ENCODE peak calls at places on chromosomes 4 and X, in ten cellular contexts. G is activated naive CD8-positive, alpha-beta T cell treated with anti-CD3 and anti-CD28 coated beads for 36 hours; T is RWPE1; U is Panc1; V is T-helper 17 cell; F is activated CD4-positive, alpha-beta T cell treated with anti-CD3 and anti-CD28 coated beads for 1 hour; W is H7; O is astrocyte of the spinal cord; H is aorta; Y is NCI-H2081. C is an unnamed sample.

GRCh38 chrX:30665471-30665870 is 12.2 kb downstream of the GK start:
- DNase-seq in T (no peak), Y (no peak), F (no peak), V (no peak), G (no peak), U (no peak), W (no peak), H (no peak), O (no peak), C (no peak)

GRCh38 chr4:54484361-54484760 is 173.4 kb upstream of the KIT start:
- DNase-seq in H (no peak), G (no peak), O (no peak), W (no peak), U (no peak), V (no peak), Y (peak), T (peak), F (no peak), C (no peak)

GRCh38 chr4:113773014-113773413 is 11.5 kb upstream of the CAMK2D start:
- DNase-seq in U (no peak), F (no peak), O (no peak), W (no peak), V (no peak), T (no peak), H (no peak), Y (no peak), G (peak), C (no peak)

GRCh38 chr4:81921757-81922159 is 450.1 kb upstream of the RASGEF1B start:
- DNase-seq in T (no peak), W (no peak), V (no peak), O (no peak), Y (peak), U (no peak), G (no peak), H (no peak), F (no peak), C (no peak)

GRCh38 chr4:73053076-73053475 is 16.4 kb downstream of the COX18 start:
- DNase-seq in O (peak), G (no peak), Y (no peak), F (no peak), U (no peak), T (no peak), W (no peak), V (no peak), H (no peak), C (no peak)

GRCh38 chrX:75107863-75108509 is 48.1 kb downstream of the ABCB7 start:
- DNase-seq in Y (no peak), W (no peak), T (no peak), H (peak), O (no peak), U (no peak), F (no peak), V (no peak), G (no peak), C (no peak)

GRCh38 chr4:61661960-61662359 is 461.8 kb downstream of the ADGRL3 start:
- DNase-seq in O (no peak), U (no peak), Y (no peak), T (no peak), W (no peak), F (no peak), G (no peak), H (no peak), V (no peak), C (no peak)

GRCh38 chrX:46140272-46140671 is 404.9 kb downstream of the ZNF674 start:
- DNase-seq in V (no peak), H (no peak), G (peak), W (no peak), U (no peak), Y (no peak), T (no peak), O (no peak), F (no peak), C (no peak)

GRCh38 chr4:52199574-52200338 is 148.7 kb downstream of the SPATA18 start:
- DNase-seq in T (peak), G (no peak), U (no peak), W (no peak), O (peak), F (no peak), V (no peak), Y (no peak), H (no peak), C (peak)

GRCh38 chrX:22534643-22535042 is 261.9 kb downstream of the CBLL2 start:
- DNase-seq in O (peak), G (no peak), W (no peak), U (peak), F (no peak), H (peak), Y (no peak), T (peak), V (no peak), C (peak)

GRCh38 chr4:146032234-146032860 is 93.7 kb upstream of the ZNF827 start:
- DNase-seq in O (no peak), Y (no peak), G (no peak), U (no peak), T (no peak), H (no peak), F (no peak), V (no peak), W (no peak), C (no peak)

GRCh38 chrX:150546711-150547153 is 21.7 kb upstream of the MTM1 start:
- DNase-seq in Y (no peak), F (no peak), T (no peak), U (no peak), H (no peak), V (peak), O (no peak), W (no peak), G (peak), C (no peak)

GRCh38 chrX:78105944-78106650 is 2.0 kb downstream of the PGK1 start:
- DNase-seq in T (no peak), H (no peak), G (peak), V (no peak), F (no peak), Y (no peak), O (no peak), U (no peak), W (no peak), C (no peak)